ENCODE peak calls at places on chromosomes 1 and 21, in seven cellular contexts. I is thyroid gland, J is HCT116, B is tibial nerve, N is K562, M is A549, D is H1. F is an unnamed sample.

GRCh38 chr1:184499626-184500025 is 112.8 kb downstream of the C1orf21 start:
- DNase-seq in I (no peak), J (no peak), B (no peak), N (no peak), M (no peak), D (no peak), F (peak; percentile 18)

GRCh38 chr1:169484683-169485426 is 889 bp downstream of the SLC19A2 start:
- DNase-seq in I (peak; percentile 62), J (no peak), B (peak; percentile 60), N (peak; percentile 70), M (peak; percentile 38), D (no peak), F (peak; percentile 63)

GRCh38 chr1:224205438-224205840 is 22.4 kb downstream of the DEGS1 start:
- DNase-seq in I (peak; percentile 27), J (no peak), B (no peak), N (peak; percentile 77), M (no peak), D (no peak), F (peak; percentile 12)

GRCh38 chr1:225749706-225750105 is 27.9 kb upstream of the SRP9 start:
- DNase-seq in I (no peak), J (no peak), B (no peak), N (no peak), M (no peak), D (no peak), F (no peak)

GRCh38 chr1:21811875-21812305 is at the start of gene LDLRAD2:
- DNase-seq in I (no peak), J (no peak), B (no peak), N (no peak), M (no peak), D (no peak), F (no peak)

GRCh38 chr1:177282976-177283375 is 112.2 kb downstream of the BRINP2 start:
- DNase-seq in I (no peak), J (no peak), B (no peak), N (no peak), M (no peak), D (no peak), F (no peak)

GRCh38 chr1:162885265-162885664 is 24.3 kb upstream of the CCDC190 start:
- DNase-seq in I (no peak), J (no peak), B (no peak), N (no peak), M (no peak), D (no peak), F (no peak)

GRCh38 chr1:33099290-33100118 is 18.6 kb downstream of the AZIN2 start:
- DNase-seq in I (no peak), J (peak; percentile 90), B (peak; percentile 57), N (peak; percentile 27), M (no peak), D (peak; percentile 52), F (peak; percentile 52)

GRCh38 chr1:202968895-202969295 is 1.8 kb upstream of the CYB5R1 start:
- DNase-seq in I (peak; percentile 21), J (peak; percentile 68), B (peak; percentile 61), N (peak; percentile 90), M (peak; percentile 85), D (peak; percentile 49), F (peak; percentile 47)

GRCh38 chr1:47223174-47223920 is 8.7 kb downstream of the TAL1 start:
- DNase-seq in I (no peak), J (no peak), B (no peak), N (no peak), M (no peak), D (no peak), F (no peak)

GRCh38 chr1:23581219-23581618 is 21.9 kb upstream of the ID3 start:
- DNase-seq in I (no peak), J (no peak), B (no peak), N (no peak), M (no peak), D (no peak), F (peak; percentile 61)

GRCh38 chr21:33844104-33844889 is 71.3 kb downstream of the ATP5PO start:
- DNase-seq in I (no peak), J (no peak), B (no peak), N (no peak), M (no peak), D (no peak), F (peak; percentile 91)

GRCh38 chr1:13757693-13758092 is 57.7 kb downstream of the PRDM2 start:
- DNase-seq in I (no peak), J (no peak), B (no peak), N (no peak), M (no peak), D (no peak), F (no peak)

GRCh38 chr1:39230261-39231190 is 26.0 kb downstream of the MACF1 start:
- DNase-seq in I (no peak), J (no peak), B (peak; percentile 29), N (no peak), M (no peak), D (no peak), F (peak; percentile 53)

GRCh38 chr21:27505516-27505915 is 538.6 kb upstream of the ADAMTS5 start:
- DNase-seq in I (no peak), J (no peak), B (no peak), N (no peak), M (no peak), D (no peak), F (no peak)

GRCh38 chr1:99005537-99005942 is 879 bp upstream of the PLPPR5 start:
- DNase-seq in I (no peak), J (no peak), B (no peak), N (no peak), M (no peak), D (peak; percentile 51), F (no peak)

GRCh38 chr1:53255031-53255430 is 16.7 kb upstream of the MAGOH start:
- DNase-seq in I (no peak), J (no peak), B (no peak), N (no peak), M (no peak), D (no peak), F (no peak)

GRCh38 chr1:66316464-66317155 is 217.3 kb upstream of the SGIP1 start:
- DNase-seq in I (no peak), J (no peak), B (no peak), N (no peak), M (no peak), D (no peak), F (no peak)

GRCh38 chr1:236159704-236160539 is 17.6 kb downstream of the GPR137B start:
- DNase-seq in I (no peak), J (no peak), B (no peak), N (no peak), M (no peak), D (no peak), F (no peak)

GRCh38 chr1:30801826-30802198 is 44.2 kb upstream of the LAPTM5 start:
- DNase-seq in I (peak; percentile 79), J (no peak), B (peak; percentile 91), N (peak; percentile 90), M (peak; percentile 45), D (peak; percentile 99), F (peak; percentile 87)

GRCh38 chr1:234499119-234500039 is 20.4 kb upstream of the TARBP1 start:
- DNase-seq in I (peak; percentile 89), J (peak; percentile 62), B (peak; percentile 95), N (peak; percentile 95), M (peak; percentile 86), D (peak; percentile 96), F (peak; percentile 90)

GRCh38 chr1:43304771-43305300 is 4.1 kb downstream of the TIE1 start:
- DNase-seq in I (no peak), J (no peak), B (no peak), N (peak; percentile 47), M (no peak), D (no peak), F (no peak)

GRCh38 chr1:8127201-8127641 is 101.1 kb upstream of the ERRFI1 start:
- DNase-seq in I (no peak), J (no peak), B (peak; percentile 43), N (no peak), M (no peak), D (no peak), F (no peak)
- TF ChIP-seq CTCF in I (no peak), J (no peak), B (no peak), N (no peak), M (no peak), D (no peak), F (no peak)

DNA sequence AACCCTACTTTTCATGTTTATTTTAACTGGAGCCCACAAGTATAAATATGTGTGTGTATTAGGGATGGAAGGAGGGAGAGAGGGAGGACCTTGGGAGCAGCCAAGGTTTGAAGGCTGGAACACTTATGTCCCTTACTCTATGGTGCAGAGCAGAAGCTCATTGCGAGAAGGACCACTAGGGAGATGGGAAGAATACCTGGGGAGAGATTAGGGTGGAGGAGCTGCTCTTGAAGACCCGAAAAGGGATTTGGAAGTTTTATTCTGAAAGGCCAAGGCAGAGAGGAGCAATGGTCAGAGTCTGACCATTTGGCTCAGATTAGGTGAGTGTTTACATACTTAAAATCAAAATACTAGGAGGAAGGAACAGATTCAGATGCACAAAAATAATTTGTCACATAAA is 8.1 kb downstream of the CD2 start:
- DNase-seq in I (no peak), J (no peak), B (no peak), N (no peak), M (no peak), D (peak; percentile 1), F (no peak)
- TF ChIP-seq POLR2A in I (no peak), J (no peak), B (no peak), N (no peak), M (no peak), D (no peak), F (no peak)

GRCh38 chr1:82829527-82829926 is 1028.8 kb downstream of the ADGRL2 start:
- DNase-seq in I (no peak), J (no peak), B (no peak), N (no peak), M (no peak), D (no peak), F (no peak)
- H3K9me3 ChIP-seq in I (no peaks in the 10 kb centered on the region), J (no peaks in the 10 kb centered on the region), B (no peaks in the 10 kb centered on the region), N (no peaks in the 10 kb centered on the region), M (no peaks in the 10 kb centered on the region), D (no peaks in the 10 kb centered on the region), F (no peaks in the 10 kb centered on the region)

GRCh38 chr1:221992427-221992826 is 250.5 kb upstream of the DUSP10 start:
- DNase-seq in I (no peak), J (no peak), B (no peak), N (no peak), M (no peak), D (no peak), F (no peak)

GRCh38 chr1:221991221-221991620 is 249.3 kb upstream of the DUSP10 start:
- DNase-seq in I (no peak), J (no peak), B (no peak), N (peak; percentile 23), M (no peak), D (no peak), F (no peak)

GRCh38 chr1:221994274-221994698 is 252.4 kb upstream of the DUSP10 start:
- DNase-seq in I (no peak), J (no peak), B (no peak), N (peak; percentile 12), M (no peak), D (no peak), F (no peak)

GRCh38 chr1:221994939-221995338 is 253.1 kb upstream of the DUSP10 start:
- DNase-seq in I (no peak), J (no peak), B (no peak), N (no peak), M (no peak), D (no peak), F (no peak)

DNA sequence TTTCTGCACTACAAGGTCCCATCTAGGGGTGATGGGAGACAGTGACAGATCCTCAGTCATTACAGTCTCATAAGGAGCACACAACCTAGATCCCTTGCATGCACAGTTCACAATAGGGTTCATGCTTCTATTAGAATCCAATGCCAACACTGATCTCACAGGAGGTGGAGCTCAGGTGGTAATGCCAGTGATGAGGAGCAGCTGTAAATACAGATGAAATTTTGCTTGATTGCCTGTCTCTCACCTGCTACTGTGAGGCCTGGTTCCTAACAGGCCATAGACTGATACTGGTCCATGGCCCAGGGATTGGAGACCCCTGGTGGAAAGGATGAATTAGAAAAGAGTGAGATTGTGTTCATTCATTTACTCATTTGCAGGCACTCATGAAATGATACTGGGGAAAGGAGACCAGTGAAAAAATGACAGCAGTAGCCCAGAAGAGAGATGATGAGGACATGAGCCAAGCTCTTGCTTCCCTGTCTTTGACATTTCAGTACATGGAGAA is 251.6 kb upstream of the DUSP10 start:
- DNase-seq in I (no peak), J (no peak), B (no peak), N (peak; percentile 18), M (no peak), D (no peak), F (no peak)
- TF ChIP-seq CTCF in I (no peak), J (no peak), B (no peak), N (no peak), M (no peak), D (peak; percentile 23), F (no peak)

F was measured in adrenal gland.